ENCODE peak calls at places on chromosome X, in seven cellular contexts. One of them, this sample, is unnamed.

GRCh38 chrX:41518127-41518840 is 71.1 kb downstream of the NYX start:
- DNase-seq in GM23338: no peak
- DNase-seq in K562: no peak
- DNase-seq in SK-N-SH: no peak
- DNase-seq in GM12878: no peak
- DNase-seq in Panc1: no peak
- DNase-seq in A549: no peak
- DNase-seq in this sample: no peak

GRCh38 chrX:129540725-129541184 is 696 bp downstream of the OCRL start:
- DNase-seq in GM23338: peak; percentile 3
- DNase-seq in K562: peak; percentile 33
- DNase-seq in Panc1: no peak
- DNase-seq in GM12878: no peak
- DNase-seq in SK-N-SH: no peak
- DNase-seq in A549: peak; percentile 25
- DNase-seq in this sample: no peak

GRCh38 chrX:95063554-95063953 is 1389.5 kb downstream of the FAM133A start:
- DNase-seq in GM12878: no peak
- DNase-seq in A549: no peak
- DNase-seq in GM23338: no peak
- DNase-seq in K562: no peak
- DNase-seq in SK-N-SH: no peak
- DNase-seq in Panc1: no peak
- DNase-seq in this sample: no peak

GRCh38 chrX:79367907-79368306 is 773 bp upstream of the ITM2A start:
- DNase-seq in Panc1: no peak
- DNase-seq in SK-N-SH: no peak
- DNase-seq in A549: no peak
- DNase-seq in GM23338: peak; percentile 9
- DNase-seq in K562: no peak
- DNase-seq in GM12878: no peak
- DNase-seq in this sample: no peak

GRCh38 chrX:40151211-40152172 is 53.7 kb upstream of the BCOR start:
- DNase-seq in SK-N-SH: no peak
- DNase-seq in GM23338: peak; percentile 28
- DNase-seq in GM12878: no peak
- DNase-seq in Panc1: no peak
- DNase-seq in A549: no peak
- DNase-seq in K562: peak; percentile 58
- DNase-seq in this sample: no peak

GRCh38 chrX:107571296-107571998 is 56.9 kb upstream of the PRPS1 start:
- DNase-seq in GM12878: no peak
- DNase-seq in Panc1: peak; percentile 80
- DNase-seq in A549: peak; percentile 68
- DNase-seq in K562: no peak
- DNase-seq in GM23338: no peak
- DNase-seq in SK-N-SH: no peak
- DNase-seq in this sample: peak; percentile 8

GRCh38 chrX:22296871-22297270 is 24.2 kb downstream of the CBLL2 start:
- DNase-seq in Panc1: no peak
- DNase-seq in A549: no peak
- DNase-seq in GM12878: no peak
- DNase-seq in GM23338: no peak
- DNase-seq in K562: no peak
- DNase-seq in SK-N-SH: no peak
- DNase-seq in this sample: no peak

GRCh38 chrX:38275615-38276014 is 51.7 kb downstream of the RPGR start:
- DNase-seq in K562: no peak
- DNase-seq in GM23338: no peak
- DNase-seq in GM12878: peak; percentile 13
- DNase-seq in A549: peak; percentile 18
- DNase-seq in Panc1: peak; percentile 67
- DNase-seq in SK-N-SH: no peak
- DNase-seq in this sample: peak; percentile 27

GRCh38 chrX:25112156-25112555 is 96.4 kb upstream of the ARX start:
- DNase-seq in A549: no peak
- DNase-seq in GM23338: peak; percentile 29
- DNase-seq in GM12878: no peak
- DNase-seq in Panc1: no peak
- DNase-seq in SK-N-SH: no peak
- DNase-seq in K562: no peak
- DNase-seq in this sample: no peak

GRCh38 chrX:12819231-12819630 is 28.0 kb downstream of the PRPS2 start:
- DNase-seq in GM23338: no peak
- DNase-seq in A549: no peak
- DNase-seq in GM12878: no peak
- DNase-seq in K562: no peak
- DNase-seq in SK-N-SH: no peak
- DNase-seq in Panc1: no peak
- DNase-seq in this sample: no peak

GRCh38 chrX:47166126-47166525 is 21.1 kb downstream of the RBM10 start:
- DNase-seq in Panc1: no peak
- DNase-seq in A549: no peak
- DNase-seq in GM23338: no peak
- DNase-seq in GM12878: no peak
- DNase-seq in SK-N-SH: no peak
- DNase-seq in K562: no peak
- DNase-seq in this sample: no peak

GRCh38 chrX:53456254-53456653 is 22.1 kb upstream of the HSD17B10 start:
- DNase-seq in GM23338: no peak
- DNase-seq in GM12878: no peak
- DNase-seq in SK-N-SH: no peak
- DNase-seq in A549: no peak
- DNase-seq in Panc1: no peak
- DNase-seq in K562: no peak
- DNase-seq in this sample: no peak

GRCh38 chrX:44698328-44698727 is 145.5 kb upstream of the DUSP21 start:
- DNase-seq in K562: no peak
- DNase-seq in GM12878: no peak
- DNase-seq in Panc1: no peak
- DNase-seq in SK-N-SH: no peak
- DNase-seq in GM23338: no peak
- DNase-seq in A549: no peak
- DNase-seq in this sample: no peak

GRCh38 chrX:140709421-140709846 is at the start of gene LINC00632:
- DNase-seq in K562: no peak
- DNase-seq in A549: no peak
- DNase-seq in Panc1: no peak
- DNase-seq in SK-N-SH: peak; percentile 13
- DNase-seq in GM12878: no peak
- DNase-seq in GM23338: peak; percentile 53
- DNase-seq in this sample: no peak

GRCh38 chrX:110008001-110008635 is 5.2 kb downstream of the TMEM164 start:
- DNase-seq in K562: no peak
- DNase-seq in SK-N-SH: peak; percentile 45
- DNase-seq in GM23338: no peak
- DNase-seq in A549: no peak
- DNase-seq in Panc1: no peak
- DNase-seq in GM12878: no peak
- DNase-seq in this sample: no peak

GRCh38 chrX:40748977-40749376 is 13.6 kb upstream of the MED14 start:
- DNase-seq in GM12878: no peak
- DNase-seq in K562: no peak
- DNase-seq in Panc1: no peak
- DNase-seq in A549: no peak
- DNase-seq in GM23338: no peak
- DNase-seq in SK-N-SH: no peak
- DNase-seq in this sample: no peak

GRCh38 chrX:134026732-134027311 is 41.4 kb upstream of the GPC3 start:
- DNase-seq in GM12878: no peak
- DNase-seq in Panc1: peak; percentile 13
- DNase-seq in SK-N-SH: peak; percentile 31
- DNase-seq in K562: peak; percentile 14
- DNase-seq in GM23338: peak; percentile 87
- DNase-seq in A549: peak; percentile 6
- DNase-seq in this sample: peak; percentile 10

GRCh38 chrX:32538554-32538953 is 672.8 kb downstream of the DMD start:
- DNase-seq in GM12878: no peak
- DNase-seq in K562: no peak
- DNase-seq in SK-N-SH: no peak
- DNase-seq in GM23338: no peak
- DNase-seq in A549: no peak
- DNase-seq in Panc1: no peak
- DNase-seq in this sample: no peak

GRCh38 chrX:2901367-2902036 is 27.6 kb downstream of the ARSD start:
- DNase-seq in A549: no peak
- DNase-seq in SK-N-SH: no peak
- DNase-seq in GM12878: no peak
- DNase-seq in K562: no peak
- DNase-seq in Panc1: no peak
- DNase-seq in GM23338: no peak
- DNase-seq in this sample: no peak

GRCh38 chrX:136185409-136186022 is 38.2 kb downstream of the FHL1 start:
- DNase-seq in Panc1: no peak
- DNase-seq in SK-N-SH: no peak
- DNase-seq in K562: no peak
- DNase-seq in A549: peak; percentile 28
- DNase-seq in GM12878: no peak
- DNase-seq in GM23338: no peak
- DNase-seq in this sample: peak; percentile 2

GRCh38 chrX:135520022-135520552 is 373 bp upstream of the INTS6L start:
- DNase-seq in GM12878: no peak
- DNase-seq in K562: no peak
- DNase-seq in GM23338: peak; percentile 39
- DNase-seq in SK-N-SH: no peak
- DNase-seq in Panc1: no peak
- DNase-seq in A549: no peak
- DNase-seq in this sample: no peak

GRCh38 chrX:103565752-103566151 is 19.6 kb upstream of the TCEAL4 start:
- DNase-seq in A549: no peak
- DNase-seq in Panc1: no peak
- DNase-seq in GM12878: no peak
- DNase-seq in SK-N-SH: no peak
- DNase-seq in GM23338: no peak
- DNase-seq in K562: no peak
- DNase-seq in this sample: no peak
- TF ChIP-seq REST in A549: no peak
- TF ChIP-seq REST in Panc1: no peak
- TF ChIP-seq REST in GM12878: no peak
- TF ChIP-seq REST in SK-N-SH: no peak
- TF ChIP-seq REST in GM23338: no peak
- TF ChIP-seq REST in K562: no peak
- TF ChIP-seq REST in this sample: no peak

GRCh38 chrX:45758738-45759397 is 558.2 kb upstream of the DIPK2B start:
- DNase-seq in SK-N-SH: no peak
- DNase-seq in A549: no peak
- DNase-seq in K562: no peak
- DNase-seq in GM12878: peak; percentile 64
- DNase-seq in GM23338: no peak
- DNase-seq in Panc1: no peak
- DNase-seq in this sample: no peak
- TF ChIP-seq REST in SK-N-SH: no peak
- TF ChIP-seq REST in A549: no peak
- TF ChIP-seq REST in K562: no peak
- TF ChIP-seq REST in GM12878: no peak
- TF ChIP-seq REST in GM23338: no peak
- TF ChIP-seq REST in Panc1: no peak
- TF ChIP-seq REST in this sample: no peak

DNA sequence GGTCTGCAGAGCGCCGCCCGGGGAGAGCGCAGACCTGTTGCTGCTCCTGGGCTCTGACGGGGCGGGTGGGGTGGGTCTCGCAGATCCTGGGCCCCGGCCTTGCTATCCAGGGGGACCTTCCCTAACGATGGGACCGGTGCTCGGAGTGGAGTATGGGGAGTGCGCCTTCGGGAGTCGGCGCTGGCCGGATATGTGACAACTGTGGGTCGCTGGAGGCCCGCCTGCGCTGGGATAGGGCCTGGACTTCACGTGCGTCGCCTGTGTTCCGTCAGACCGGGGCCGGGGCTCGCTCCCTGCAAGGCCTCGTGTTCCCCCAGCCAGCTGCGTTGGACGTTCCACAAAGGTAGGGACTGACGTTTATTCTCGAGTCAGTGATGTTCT is 1.2 kb downstream of the TBL1X start:
- DNase-seq in GM23338: peak; percentile 41
- DNase-seq in SK-N-SH: peak; percentile 65
- DNase-seq in K562: peak; percentile 39
- DNase-seq in Panc1: no peak
- DNase-seq in GM12878: no peak
- DNase-seq in A549: peak; percentile 10
- DNase-seq in this sample: no peak
- TF ChIP-seq REST in GM23338: no peak
- TF ChIP-seq REST in SK-N-SH: no peak
- TF ChIP-seq REST in K562: no peak
- TF ChIP-seq REST in Panc1: no peak
- TF ChIP-seq REST in GM12878: no peak
- TF ChIP-seq REST in A549: no peak
- TF ChIP-seq REST in this sample: no peak

GRCh38 chrX:120790118-120790517 is 85.5 kb downstream of the CT47B1 start:
- DNase-seq in A549: peak; percentile 33
- DNase-seq in Panc1: peak; percentile 53
- DNase-seq in GM12878: peak; percentile 47
- DNase-seq in SK-N-SH: peak; percentile 45
- DNase-seq in K562: peak; percentile 43
- DNase-seq in GM23338: peak; percentile 71
- DNase-seq in this sample: peak; percentile 38
- TF ChIP-seq REST in A549: no peak
- TF ChIP-seq REST in Panc1: no peak
- TF ChIP-seq REST in GM12878: no peak
- TF ChIP-seq REST in SK-N-SH: no peak
- TF ChIP-seq REST in K562: no peak
- TF ChIP-seq REST in GM23338: no peak
- TF ChIP-seq REST in this sample: no peak

DNA sequence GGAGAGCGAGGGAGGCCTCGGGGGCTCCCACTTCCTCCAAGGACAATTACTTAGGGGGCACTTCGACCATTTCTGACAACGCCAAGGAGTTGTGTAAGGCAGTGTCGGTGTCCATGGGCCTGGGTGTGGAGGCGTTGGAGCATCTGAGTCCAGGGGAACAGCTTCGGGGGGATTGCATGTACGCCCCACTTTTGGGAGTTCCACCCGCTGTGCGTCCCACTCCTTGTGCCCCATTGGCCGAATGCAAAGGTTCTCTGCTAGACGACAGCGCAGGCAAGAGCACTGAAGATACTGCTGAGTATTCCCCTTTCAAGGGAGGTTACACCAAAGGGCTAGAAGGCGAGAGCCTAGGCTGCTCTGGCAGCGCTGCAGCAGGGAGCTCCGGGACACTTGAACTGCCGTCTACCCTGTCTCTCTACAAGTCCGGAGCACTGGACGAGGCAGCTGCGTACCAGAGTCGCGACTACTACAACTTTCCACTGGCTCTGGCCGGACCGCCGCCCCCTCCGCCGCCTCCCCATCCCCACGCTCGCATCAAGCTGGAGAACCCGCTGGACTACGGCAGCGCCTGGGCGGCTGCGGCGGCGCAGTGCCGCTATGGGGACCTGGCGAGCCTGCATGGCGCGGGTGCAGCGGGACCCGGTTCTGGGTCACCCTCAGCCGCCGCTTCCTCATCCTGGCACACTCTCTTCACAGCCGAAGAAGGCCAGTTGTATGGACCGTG is 2.1 kb downstream of the AR start:
- DNase-seq in SK-N-SH: peak; percentile 25
- DNase-seq in A549: no peak
- DNase-seq in GM23338: peak; percentile 26
- DNase-seq in K562: no peak
- DNase-seq in Panc1: no peak
- DNase-seq in GM12878: no peak
- DNase-seq in this sample: no peak
- TF ChIP-seq REST in SK-N-SH: no peak
- TF ChIP-seq REST in A549: no peak
- TF ChIP-seq REST in GM23338: no peak
- TF ChIP-seq REST in K562: no peak
- TF ChIP-seq REST in Panc1: no peak
- TF ChIP-seq REST in GM12878: no peak
- TF ChIP-seq REST in this sample: no peak

GRCh38 chrX:51955200-51955599 is 61.8 kb downstream of the MAGED1 start:
- DNase-seq in GM12878: peak; percentile 23
- DNase-seq in A549: no peak
- DNase-seq in SK-N-SH: no peak
- DNase-seq in Panc1: no peak
- DNase-seq in K562: no peak
- DNase-seq in GM23338: no peak
- DNase-seq in this sample: no peak
- TF ChIP-seq REST in GM12878: no peak
- TF ChIP-seq REST in A549: no peak
- TF ChIP-seq REST in SK-N-SH: no peak
- TF ChIP-seq REST in Panc1: no peak
- TF ChIP-seq REST in K562: no peak
- TF ChIP-seq REST in GM23338: no peak
- TF ChIP-seq REST in this sample: no peak